ENCODE peak calls at places on chromosomes 13 and 19, in four cellular contexts. G is A549, Z is K562, S is WTC11. Y is an unnamed sample.

GRCh38 chr13:61414136-61414535 is 1.5 kb downstream of the PCDH20 start:
- DNase-seq in S (no peak), G (no peak), Z (no peak), Y (no peak)

GRCh38 chr13:83879431-83880171 is 2.7 kb downstream of the SLITRK1 start:
- DNase-seq in S (no peak), G (no peak), Z (no peak), Y (no peak)

GRCh38 chr13:98761126-98761978 is 8.9 kb upstream of the SLC15A1 start:
- DNase-seq in S (no peak), Z (no peak), G (no peak), Y (peak; percentile 34)

GRCh38 chr13:108734676-108735075 is 105.3 kb downstream of the MYO16 start:
- DNase-seq in S (peak; percentile 32), G (peak; percentile 1), Z (no peak), Y (no peak)

GRCh38 chr19:44912854-44913253 is 1.6 kb upstream of the APOC1 start:
- DNase-seq in G (no peak), S (no peak), Z (no peak), Y (peak; percentile 72)

GRCh38 chr13:110497003-110497402 is 64.5 kb downstream of the RAB20 start:
- DNase-seq in G (no peak), Z (no peak), S (no peak), Y (no peak)

GRCh38 chr19:28705008-28705407 is 507.9 kb downstream of the UQCRFS1 start:
- DNase-seq in G (peak; percentile 15), S (no peak), Z (peak; percentile 18), Y (peak; percentile 21)

GRCh38 chr13:45718992-45719391 is 16.9 kb downstream of the CBY2 start:
- DNase-seq in G (no peak), S (no peak), Z (no peak), Y (no peak)

GRCh38 chr13:32804673-32805260 is 211.5 kb upstream of the KL start:
- DNase-seq in S (no peak), Z (no peak), G (no peak), Y (no peak)

GRCh38 chr19:42280761-42281174 is 11.7 kb downstream of the CIC start:
- DNase-seq in G (no peak), Z (no peak), S (no peak), Y (no peak)

GRCh38 chr13:99995503-99996176 is 14.1 kb downstream of the ZIC2 start:
- DNase-seq in S (no peak), G (no peak), Z (no peak), Y (no peak)

GRCh38 chr19:48969276-48970138 is 4.4 kb downstream of the FTL start:
- DNase-seq in Z (peak; percentile 70), S (no peak), G (peak; percentile 74), Y (no peak)
- TF ChIP-seq HMGXB4 in Z (no peak), S (no peak), G (no peak), Y (no peak)

GRCh38 chr19:46988614-46989230 is 30.9 kb upstream of the NPAS1 start:
- DNase-seq in S (no peak), G (no peak), Z (no peak), Y (no peak)

GRCh38 chr19:46993622-46994021 is 26.0 kb upstream of the NPAS1 start:
- DNase-seq in G (no peak), Z (no peak), S (no peak), Y (no peak)

GRCh38 chr19:46994141-46994686 is 25.4 kb upstream of the NPAS1 start:
- DNase-seq in S (no peak), Z (no peak), G (no peak), Y (no peak)

GRCh38 chr19:46992699-46993535 is 26.7 kb upstream of the NPAS1 start:
- DNase-seq in S (no peak), G (no peak), Z (no peak), Y (no peak)

GRCh38 chr19:46990998-46991676 is 28.5 kb upstream of the NPAS1 start:
- DNase-seq in Z (peak; percentile 77), G (peak; percentile 77), S (peak; percentile 90), Y (peak; percentile 64)
- TF ChIP-seq HMGXB4 in Z (no peak), G (no peak), S (peak; percentile 30), Y (no peak)

GRCh38 chr19:38741670-38742069 is 2.6 kb downstream of the CAPN12 start:
- DNase-seq in S (no peak), G (no peak), Z (no peak), Y (no peak)

GRCh38 chr19:38740252-38740592 is 4.1 kb downstream of the CAPN12 start:
- DNase-seq in G (no peak), Z (no peak), S (no peak), Y (no peak)

GRCh38 chr19:38740932-38741331 is 3.3 kb downstream of the CAPN12 start:
- DNase-seq in S (no peak), G (no peak), Z (no peak), Y (no peak)

GRCh38 chr19:38737921-38738731 is 6.1 kb downstream of the CAPN12 start:
- DNase-seq in G (no peak), Z (no peak), S (no peak), Y (no peak)

DNA sequence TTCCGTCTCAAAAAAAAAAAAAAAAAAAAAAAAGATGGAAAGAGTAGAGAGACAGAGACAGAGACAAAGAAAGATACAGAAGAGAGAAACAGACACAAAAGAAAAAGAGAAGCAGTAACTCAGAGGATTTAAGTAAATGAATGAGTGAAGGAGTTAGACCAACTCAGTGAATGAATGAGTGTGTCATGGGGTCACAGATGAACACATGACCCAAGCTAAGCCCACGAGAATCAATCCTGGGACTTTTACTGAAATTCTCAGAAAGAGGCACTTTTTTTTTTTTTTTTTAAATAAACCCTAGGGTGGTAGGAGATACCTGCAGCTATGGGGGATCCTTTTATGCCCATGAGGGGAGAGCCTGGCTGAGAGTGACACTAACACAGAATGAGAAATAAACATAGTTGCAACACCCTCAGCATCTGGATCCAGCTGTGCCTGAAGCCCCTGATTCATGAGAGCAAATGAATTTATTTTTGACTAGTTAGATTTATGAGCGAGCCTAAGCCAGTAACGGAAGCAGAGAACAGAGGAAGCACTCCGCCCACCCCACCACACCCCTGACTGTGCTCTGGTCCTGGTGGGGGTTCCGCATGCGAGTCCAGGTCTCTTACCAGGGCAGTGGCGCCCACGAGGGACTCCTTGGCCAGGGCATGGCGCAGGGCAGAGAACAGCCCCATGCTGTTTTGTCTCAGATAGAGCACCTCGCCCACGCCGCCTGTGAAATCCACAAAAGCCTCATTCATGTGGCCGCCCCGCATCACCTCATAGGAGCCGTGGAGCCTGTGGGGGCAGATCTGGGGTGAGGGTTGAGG is 4.6 kb downstream of the CAPN12 start:
- DNase-seq in S (no peak), G (no peak), Z (no peak), Y (no peak)
- TF ChIP-seq HMGXB4 in S (no peak), G (no peak), Z (no peak), Y (no peak)

DNA sequence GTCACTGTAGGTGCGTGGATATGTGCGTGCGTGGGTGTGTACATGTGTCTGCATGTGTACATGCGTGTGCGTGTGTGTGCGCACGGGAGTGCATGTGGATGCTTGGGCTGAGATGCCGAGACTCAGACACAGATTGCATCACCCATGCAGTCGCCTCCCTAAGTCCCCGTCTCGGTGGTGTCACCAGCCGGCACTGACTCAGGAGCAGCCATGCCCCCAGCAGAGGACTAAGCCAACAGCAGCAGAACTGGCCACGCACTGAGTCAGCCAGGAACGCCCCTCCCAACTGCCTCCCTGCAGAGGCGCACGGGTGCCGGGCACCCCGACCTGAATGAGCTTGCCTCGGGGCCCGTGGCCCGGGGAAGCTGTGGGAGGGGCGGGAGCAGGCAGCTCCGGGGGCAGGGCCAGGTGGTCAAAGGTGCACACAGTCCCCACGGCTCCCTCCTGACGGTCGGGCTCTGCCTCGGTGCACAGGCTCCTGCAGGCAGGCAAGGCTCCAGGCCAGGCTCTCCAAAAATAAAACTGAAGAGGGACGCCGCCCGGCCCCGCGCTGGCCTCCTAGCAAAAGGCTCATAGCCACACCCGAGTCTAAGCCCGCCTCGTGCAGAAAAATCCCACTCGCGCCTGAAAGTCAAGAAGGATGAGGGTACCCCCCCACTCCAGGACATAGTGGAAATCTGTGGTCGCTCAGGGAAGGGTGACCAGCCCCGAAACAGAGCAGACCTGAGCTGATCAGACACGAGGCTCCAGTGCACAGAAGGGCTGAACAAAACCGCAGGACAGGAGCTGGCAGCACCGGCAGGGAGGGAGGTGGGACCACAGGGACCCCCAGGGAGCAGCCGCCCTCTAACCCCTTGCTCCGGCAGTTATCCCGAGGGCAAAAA is 49.2 kb downstream of the GADD45B start:
- DNase-seq in Z (no peak), G (peak; percentile 74), S (no peak), Y (peak; percentile 68)
- TF ChIP-seq HMGXB4 in Z (no peak), G (no peak), S (no peak), Y (no peak)

GRCh38 chr19:1747285-1748114 is 5.8 kb upstream of the ONECUT3 start:
- DNase-seq in G (peak; percentile 83), S (peak; percentile 70), Z (peak; percentile 91), Y (peak; percentile 66)
- TF ChIP-seq HMGXB4 in G (no peak), S (no peak), Z (no peak), Y (no peak)

DNA sequence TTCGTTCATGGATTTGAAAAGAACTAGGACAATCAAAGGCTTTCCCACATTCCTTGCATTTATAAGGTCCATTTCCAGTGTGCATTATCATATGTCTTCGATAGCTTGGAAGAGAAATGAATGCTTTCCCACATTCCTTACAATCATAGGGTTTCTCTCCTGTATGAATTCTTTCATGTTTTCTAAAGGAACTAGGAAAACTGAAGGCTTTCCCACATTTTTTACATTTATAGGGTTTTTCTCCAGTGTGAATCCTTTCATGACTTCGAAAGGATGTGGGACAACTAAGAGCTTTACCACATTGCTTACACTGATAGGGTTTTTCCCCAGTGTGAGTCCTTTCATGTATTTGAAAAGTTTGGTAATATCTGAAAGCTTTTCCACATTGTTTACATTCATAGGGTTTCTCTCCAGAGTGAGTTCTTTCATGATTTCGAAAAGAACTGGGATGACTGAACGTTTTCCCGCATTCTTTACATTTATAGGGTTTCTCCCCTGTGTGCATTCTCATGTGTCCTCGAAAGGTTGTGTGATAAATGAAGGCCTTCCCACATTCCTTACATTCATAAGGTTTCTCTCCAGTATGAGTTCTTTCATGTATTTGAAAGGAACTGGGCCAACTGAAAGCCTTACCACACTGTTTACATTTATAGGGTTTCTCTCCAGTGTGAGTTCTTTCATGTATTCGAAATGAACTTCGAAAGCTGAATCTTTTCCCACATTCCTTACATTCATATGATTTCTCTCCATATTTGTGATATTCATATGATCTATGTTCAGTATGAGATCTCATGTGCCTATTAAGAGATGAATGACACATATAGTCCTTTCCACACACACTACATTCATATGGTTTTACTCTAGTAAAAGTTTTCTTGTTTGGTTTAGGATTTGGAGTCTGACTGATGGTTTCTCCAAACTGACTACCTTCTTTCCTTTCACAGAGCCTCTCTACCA is 19.6 kb downstream of the ZNF709 start:
- DNase-seq in G (no peak), Z (no peak), S (no peak), Y (no peak)
- TF ChIP-seq HMGXB4 in G (no peak), Z (no peak), S (no peak), Y (no peak)

DNA sequence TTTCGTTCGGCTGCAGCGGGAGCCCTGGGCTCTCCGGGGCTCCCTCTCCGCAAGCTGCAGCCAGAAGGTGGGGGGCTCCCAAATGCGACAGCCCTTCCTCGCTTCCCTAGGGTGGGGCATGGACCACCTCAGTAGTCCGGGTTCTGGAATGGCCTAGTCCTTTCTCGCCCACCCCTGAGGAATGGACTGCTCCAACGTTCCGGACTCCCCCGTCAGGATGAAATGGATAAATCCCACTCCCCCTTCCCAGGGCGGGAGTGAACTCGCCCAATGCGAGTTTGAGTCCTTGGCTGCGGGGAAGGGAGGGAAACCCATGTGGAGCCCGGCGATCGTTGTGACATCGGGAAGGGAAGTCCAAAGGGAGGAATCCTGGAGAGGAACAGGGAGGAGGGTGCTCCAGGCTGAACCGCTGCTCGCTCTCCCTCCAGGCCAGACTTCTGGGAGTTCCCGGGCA is 5.5 kb downstream of the HRC start:
- DNase-seq in Z (peak; percentile 33), G (peak; percentile 82), S (peak; percentile 82), Y (peak; percentile 76)
- TF ChIP-seq HMGXB4 in Z (peak; percentile 4), G (no peak), S (peak; percentile 41), Y (no peak)

Y was measured in HepG2.